ENCODE peak calls at places on chromosome 3, in four cellular contexts. U is fibroblast of lung, O is mammary epithelial cell, E is IMR-90. Y is an unnamed sample. For H3K36me3, the result is how much of the 10 kb centered on the place peaks cover.

GRCh38 chr3:11250902-11251806 is 21.0 kb upstream of the ATG7 start:
- DNase-seq in U (no peak), O (no peak), E (peak), Y (no peak)

GRCh38 chr3:71304684-71305083 is 278.8 kb downstream of the FOXP1 start:
- DNase-seq in U (no peak), O (peak), E (peak), Y (no peak)

GRCh38 chr3:191369081-191370010 is 39.0 kb upstream of the UTS2B start:
- DNase-seq in U (no peak), O (no peak), E (peak), Y (no peak)

GRCh38 chr3:177145402-177145801 is 51.9 kb downstream of the TBL1XR1 start:
- DNase-seq in U (no peak), O (no peak), E (no peak), Y (no peak)

GRCh38 chr3:152707314-152707713 is 127.6 kb upstream of the P2RY1 start:
- DNase-seq in U (no peak), O (no peak), E (no peak), Y (no peak)

GRCh38 chr3:62374375-62374876 is 1.1 kb upstream of the FEZF2 start:
- DNase-seq in U (peak), O (peak), E (peak), Y (no peak)

GRCh38 chr3:67437789-67438188 is 216.6 kb downstream of the SUCLG2 start:
- DNase-seq in U (no peak), O (no peak), E (no peak), Y (no peak)

GRCh38 chr3:189316296-189317019 is 144.7 kb downstream of the TPRG1 start:
- DNase-seq in U (no peak), O (peak), E (no peak), Y (no peak)

GRCh38 chr3:37999836-38000235 is 9.2 kb downstream of the VILL start:
- DNase-seq in U (no peak), O (no peak), E (no peak), Y (no peak)

GRCh38 chr3:127674099-127674792 is 1.5 kb downstream of the ABTB1 start:
- DNase-seq in U (no peak), O (no peak), E (no peak), Y (no peak)

GRCh38 chr3:152185941-152186630 is 82.6 kb upstream of the MBNL1 start:
- DNase-seq in U (peak), O (no peak), E (no peak), Y (no peak)

GRCh38 chr3:51999861-52000260 is 4.2 kb upstream of the RPL29 start:
- DNase-seq in U (no peak), O (no peak), E (no peak), Y (no peak)

GRCh38 chr3:73389104-73389809 is 235.5 kb downstream of the PDZRN3 start:
- DNase-seq in U (no peak), O (no peak), E (no peak), Y (no peak)

GRCh38 chr3:166123088-166123487 is 285.9 kb upstream of the BCHE start:
- DNase-seq in U (peak), O (no peak), E (no peak), Y (no peak)

GRCh38 chr3:166114448-166114847 is 277.2 kb upstream of the BCHE start:
- DNase-seq in U (no peak), O (peak), E (no peak), Y (no peak)

GRCh38 chr3:166123576-166123975 is 286.4 kb upstream of the BCHE start:
- DNase-seq in U (peak), O (peak), E (peak), Y (no peak)

GRCh38 chr3:166118049-166118448 is 280.8 kb upstream of the BCHE start:
- DNase-seq in U (no peak), O (no peak), E (no peak), Y (no peak)
- TF ChIP-seq CTCF in U (no peak), O (no peak), E (no peak), Y (no peak)

GRCh38 chr3:49454898-49455681 is 15.0 kb upstream of the DAG1 start:
- DNase-seq in U (no peak), O (no peak), E (no peak), Y (no peak)
- H3K9ac ChIP-seq in U (no peak), O (no peak), E (no peak), Y (no peak)

GRCh38 chr3:186975726-186976125 is 45.4 kb downstream of the ST6GAL1 start:
- DNase-seq in U (no peak), O (no peak), E (no peak), Y (no peak)

GRCh38 chr3:186976802-186977201 is 46.5 kb downstream of the ST6GAL1 start:
- DNase-seq in U (no peak), O (no peak), E (no peak), Y (no peak)

GRCh38 chr3:186971578-186971977 is 41.3 kb downstream of the ST6GAL1 start:
- DNase-seq in U (no peak), O (no peak), E (no peak), Y (no peak)

GRCh38 chr3:186974824-186975281 is 44.5 kb downstream of the ST6GAL1 start:
- DNase-seq in U (no peak), O (no peak), E (no peak), Y (no peak)

GRCh38 chr3:186973702-186974101 is 43.4 kb downstream of the ST6GAL1 start:
- DNase-seq in U (no peak), O (no peak), E (no peak), Y (no peak)
- H3K36me3 ChIP-seq in U (under half), O (under half), E (under half), Y (under half)

GRCh38 chr3:183560607-183561006 is 5.1 kb upstream of the KLHL6 start:
- DNase-seq in U (no peak), O (peak), E (no peak), Y (no peak)
- TF ChIP-seq CTCF in U (no peak), O (peak), E (no peak), Y (peak)

DNA sequence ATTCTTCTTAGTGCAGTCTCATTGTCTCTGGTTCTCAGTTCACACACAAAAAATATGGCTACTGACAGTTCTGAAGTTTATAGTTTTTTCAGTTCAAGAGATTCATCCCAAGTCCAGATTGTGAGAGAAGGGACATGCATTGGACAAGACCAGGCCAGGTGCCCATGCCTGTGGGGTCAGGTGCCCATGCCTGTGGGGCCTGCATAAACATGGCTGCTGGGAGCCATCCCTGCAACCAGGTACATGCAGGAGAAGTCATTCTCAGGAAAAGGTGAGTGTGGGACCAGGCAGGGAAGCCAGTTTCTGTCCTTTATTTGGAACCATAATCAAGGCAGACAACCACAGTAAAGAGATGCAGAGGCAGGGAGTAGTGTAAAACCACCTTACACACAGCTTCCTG is 6.3 kb upstream of the TM4SF1 start:
- DNase-seq in U (no peak), O (no peak), E (no peak), Y (no peak)
- H3K9ac ChIP-seq in U (no peak), O (no peak), E (no peak), Y (no peak)

GRCh38 chr3:45953536-45953935 is 10.3 kb downstream of the CXCR6 start:
- DNase-seq in U (no peak), O (no peak), E (no peak), Y (no peak)

GRCh38 chr3:45950131-45950530 is 6.9 kb downstream of the CXCR6 start:
- DNase-seq in U (no peak), O (no peak), E (no peak), Y (no peak)

GRCh38 chr3:45952456-45952855 is 9.2 kb downstream of the CXCR6 start:
- DNase-seq in U (peak), O (no peak), E (no peak), Y (no peak)

GRCh38 chr3:45950686-45951600 is 7.7 kb downstream of the CXCR6 start:
- DNase-seq in U (no peak), O (no peak), E (no peak), Y (no peak)

GRCh38 chr3:45951946-45952345 is 8.7 kb downstream of the CXCR6 start:
- DNase-seq in U (no peak), O (no peak), E (no peak), Y (no peak)
- H3K36me3 ChIP-seq in U (under half), O (under half), E (half or more), Y (under half)

GRCh38 chr3:161689699-161690098 is 193.1 kb downstream of the OTOL1 start:
- DNase-seq in U (no peak), O (no peak), E (no peak), Y (no peak)

GRCh38 chr3:161691677-161692076 is 195.1 kb downstream of the OTOL1 start:
- DNase-seq in U (no peak), O (no peak), E (no peak), Y (no peak)

GRCh38 chr3:161695811-161696210 is 199.2 kb downstream of the OTOL1 start:
- DNase-seq in U (peak), O (no peak), E (no peak), Y (no peak)

DNA sequence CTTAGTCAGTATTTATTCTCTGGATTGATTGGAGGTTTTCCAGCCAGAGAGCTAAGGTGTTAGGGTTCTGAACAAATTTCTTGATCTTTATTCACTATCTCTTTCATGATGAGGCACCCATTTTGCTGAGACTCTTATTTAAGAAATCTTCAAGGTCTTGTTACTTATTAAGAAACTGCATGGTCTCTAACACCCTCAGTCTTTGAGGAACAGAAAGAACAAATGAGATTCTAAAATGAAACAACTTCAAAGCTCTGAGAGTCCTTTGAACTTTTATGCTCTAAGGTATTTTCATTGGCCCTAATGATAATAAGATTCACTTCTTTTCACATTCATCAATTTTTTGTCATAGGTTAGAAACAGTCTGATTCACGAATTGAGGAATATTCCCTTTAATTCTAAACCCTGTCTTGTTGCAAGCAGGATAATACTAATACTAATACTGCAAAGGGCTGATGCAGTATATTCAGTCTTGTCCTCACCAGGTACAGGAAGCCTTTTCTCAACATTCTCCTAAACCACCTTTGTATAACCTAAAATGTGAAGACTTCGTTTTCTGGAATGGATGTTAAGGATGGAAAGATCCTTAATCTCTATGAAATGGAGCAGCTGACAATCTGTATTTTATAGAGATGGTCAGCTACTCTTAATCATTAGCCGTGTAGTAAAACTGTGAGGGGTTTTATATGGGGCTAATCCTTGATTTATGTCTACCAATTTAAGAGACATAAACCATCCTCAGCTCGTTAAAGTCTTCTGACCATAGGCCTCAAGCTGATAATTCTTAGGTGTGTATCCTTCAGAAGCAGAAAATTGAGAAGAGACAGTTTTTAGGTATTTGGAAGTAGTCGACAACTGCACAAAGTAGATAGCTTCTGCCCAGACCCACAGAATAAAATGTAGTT is 198.3 kb downstream of the OTOL1 start:
- DNase-seq in U (no peak), O (no peak), E (no peak), Y (no peak)
- TF ChIP-seq CTCF in U (no peak), O (no peak), E (no peak), Y (no peak)

DNA sequence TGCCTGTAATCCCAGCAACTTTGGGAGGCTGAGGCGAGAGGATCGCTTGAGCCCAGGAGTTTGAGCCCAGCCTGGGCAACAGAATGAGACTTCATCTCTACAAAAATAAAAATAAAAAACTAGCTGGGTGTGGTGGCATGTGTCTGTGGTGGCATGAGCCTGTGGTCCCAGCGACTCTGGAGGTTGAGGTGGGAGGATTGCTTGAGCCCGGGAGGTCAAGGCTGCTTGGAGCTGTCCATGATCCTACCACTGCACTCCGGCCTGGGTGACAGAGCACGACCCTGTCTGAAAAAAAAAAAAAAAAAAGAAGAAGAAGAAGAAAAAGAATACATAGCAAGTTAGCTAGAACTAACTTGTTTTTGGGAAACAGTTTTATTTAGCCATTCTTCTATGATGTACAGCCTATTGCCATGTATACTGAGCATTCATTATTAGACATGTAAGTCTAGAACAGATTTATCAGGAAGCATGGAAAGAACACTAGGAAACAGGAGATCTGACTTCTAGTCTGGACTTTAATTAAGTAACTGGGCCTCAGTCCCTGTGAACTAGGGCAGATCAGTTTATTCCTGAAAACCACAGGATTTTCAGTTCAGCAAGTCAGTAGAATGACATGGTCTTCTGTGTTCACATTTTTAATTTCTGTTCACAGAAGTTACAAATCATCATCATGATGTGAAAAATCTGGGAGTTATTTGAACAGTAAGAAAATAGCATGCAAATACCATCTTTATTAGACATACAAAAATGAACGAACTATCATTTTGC is 65.5 kb downstream of the KAT2B start:
- DNase-seq in U (peak), O (no peak), E (no peak), Y (no peak)
- H3K9ac ChIP-seq in U (no peak), O (no peak), E (no peak), Y (no peak)

GRCh38 chr3:48684054-48684349 is 1.7 kb downstream of the NCKIPSD start:
- DNase-seq in U (no peak), O (no peak), E (no peak), Y (no peak)
- H3K36me3 ChIP-seq in U (under half), O (under half), E (half or more), Y (under half)

GRCh38 chr3:89144080-89144479 is 36.7 kb downstream of the EPHA3 start:
- DNase-seq in U (no peak), O (no peak), E (no peak), Y (no peak)

GRCh38 chr3:89139901-89140300 is 32.5 kb downstream of the EPHA3 start:
- DNase-seq in U (no peak), O (no peak), E (no peak), Y (no peak)
- TF ChIP-seq CTCF in U (no peak), O (no peak), E (no peak), Y (no peak)